ENCODE peak calls at places on chromosomes 3 and 15, in four cellular contexts. Y is GM12878, I is HCT116, G is H1. O is an unnamed sample.

GRCh38 chr3:176916777-176917176 is 280.5 kb downstream of the TBL1XR1 start:
- DNase-seq in Y (no peak), G (peak), I (peak), O (no peak)

GRCh38 chr3:126342991-126343661 is 14.1 kb downstream of the KLF15 start:
- DNase-seq in G (peak), Y (no peak), I (no peak), O (peak)

GRCh38 chr15:60917469-60918130 is 311.5 kb downstream of the RORA start:
- DNase-seq in Y (no peak), G (no peak), I (no peak), O (no peak)

GRCh38 chr3:27907929-27908328 is 185.8 kb upstream of the EOMES start:
- DNase-seq in I (no peak), Y (no peak), G (no peak), O (no peak)

GRCh38 chr3:119664850-119665379 is 4.5 kb upstream of the POPDC2 start:
- DNase-seq in Y (no peak), G (no peak), I (no peak), O (peak)

GRCh38 chr3:58924581-58924980 is 125.2 kb downstream of the CFAP20DC start:
- DNase-seq in Y (no peak), G (no peak), I (no peak), O (no peak)

GRCh38 chr15:91694829-91695205 is 158.7 kb upstream of the SLCO3A1 start:
- DNase-seq in Y (no peak), G (no peak), I (no peak), O (peak)

GRCh38 chr15:88403461-88403860 is 63.7 kb downstream of the MRPL46 start:
- DNase-seq in I (no peak), G (no peak), Y (no peak), O (no peak)

GRCh38 chr3:58167431-58168351 is 43.1 kb downstream of the DNASE1L3 start:
- DNase-seq in G (peak), Y (no peak), I (no peak), O (no peak)

GRCh38 chr3:184262166-184262926 is 993 bp upstream of the CAMK2N2 start:
- DNase-seq in Y (no peak), G (peak), I (no peak), O (no peak)

DNA sequence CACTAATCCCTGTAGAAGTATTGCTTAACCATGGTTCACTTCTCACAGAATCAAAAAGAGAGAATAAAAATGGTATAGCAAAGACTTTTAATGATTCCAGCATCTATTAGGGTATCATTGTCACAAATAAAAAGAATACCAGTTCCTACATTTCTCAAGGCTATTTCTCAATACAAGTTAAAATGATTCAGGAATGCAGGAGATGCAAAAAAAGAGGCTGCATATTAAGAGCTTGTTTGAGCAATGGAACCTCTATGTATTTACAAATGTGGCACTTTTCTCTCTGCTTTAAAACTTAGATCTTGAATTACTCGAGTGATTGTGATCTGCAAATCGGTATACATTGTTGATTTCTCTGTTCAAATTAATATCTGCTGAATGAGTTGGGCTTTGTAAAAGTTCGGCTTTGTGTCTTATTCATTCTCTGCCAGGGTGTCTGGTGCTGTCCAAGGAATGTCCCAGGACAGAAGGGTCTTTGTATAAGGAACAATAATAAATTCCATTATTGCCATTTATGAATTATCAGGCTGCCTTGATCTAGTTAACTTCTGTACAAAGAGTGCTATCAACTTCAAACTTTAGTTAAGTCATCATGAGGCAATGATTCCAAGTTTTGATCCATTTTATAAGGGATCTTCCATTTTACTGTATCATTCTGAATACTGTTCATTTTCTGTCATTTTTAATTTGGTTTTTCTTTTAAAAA is 364.2 kb downstream of the RBMS3 start:
- DNase-seq in Y (no peak), G (no peak), I (no peak), O (no peak)
- TF ChIP-seq SRF in Y (no peak), G (no peak), I (no peak), O (no peak)

GRCh38 chr15:43219929-43220886 is 610 bp downstream of the EPB42 start:
- DNase-seq in G (no peak), Y (no peak), I (no peak), O (no peak)

GRCh38 chr15:43226436-43227305 is 5.9 kb upstream of the EPB42 start:
- DNase-seq in G (no peak), I (no peak), Y (no peak), O (no peak)

GRCh38 chr15:43229977-43230376 is 9.2 kb upstream of the EPB42 start:
- DNase-seq in I (no peak), Y (no peak), G (no peak), O (no peak)

GRCh38 chr15:43220991-43221403 is at the start of gene EPB42:
- DNase-seq in Y (no peak), I (no peak), G (no peak), O (no peak)

GRCh38 chr15:43225201-43225949 is 4.6 kb upstream of the EPB42 start:
- DNase-seq in I (peak), Y (peak), G (no peak), O (peak)
- TF ChIP-seq SRF in I (no peak), Y (no peak), G (no peak), O (no peak)

GRCh38 chr3:107664614-107665013 is 141.9 kb downstream of the BBX start:
- DNase-seq in I (no peak), Y (no peak), G (no peak), O (no peak)
- TF ChIP-seq SRF in I (no peak), Y (no peak), G (no peak), O (no peak)

GRCh38 chr3:160893207-160893606 is 137.2 kb downstream of the PPM1L start:
- DNase-seq in Y (no peak), I (no peak), G (no peak), O (no peak)
- TF ChIP-seq SRF in Y (no peak), I (no peak), G (no peak), O (no peak)

GRCh38 chr3:48410205-48411040 is 19.5 kb downstream of the PLXNB1 start:
- DNase-seq in I (no peak), Y (no peak), G (no peak), O (no peak)
- TF ChIP-seq SRF in I (no peak), Y (no peak), G (no peak), O (no peak)

DNA sequence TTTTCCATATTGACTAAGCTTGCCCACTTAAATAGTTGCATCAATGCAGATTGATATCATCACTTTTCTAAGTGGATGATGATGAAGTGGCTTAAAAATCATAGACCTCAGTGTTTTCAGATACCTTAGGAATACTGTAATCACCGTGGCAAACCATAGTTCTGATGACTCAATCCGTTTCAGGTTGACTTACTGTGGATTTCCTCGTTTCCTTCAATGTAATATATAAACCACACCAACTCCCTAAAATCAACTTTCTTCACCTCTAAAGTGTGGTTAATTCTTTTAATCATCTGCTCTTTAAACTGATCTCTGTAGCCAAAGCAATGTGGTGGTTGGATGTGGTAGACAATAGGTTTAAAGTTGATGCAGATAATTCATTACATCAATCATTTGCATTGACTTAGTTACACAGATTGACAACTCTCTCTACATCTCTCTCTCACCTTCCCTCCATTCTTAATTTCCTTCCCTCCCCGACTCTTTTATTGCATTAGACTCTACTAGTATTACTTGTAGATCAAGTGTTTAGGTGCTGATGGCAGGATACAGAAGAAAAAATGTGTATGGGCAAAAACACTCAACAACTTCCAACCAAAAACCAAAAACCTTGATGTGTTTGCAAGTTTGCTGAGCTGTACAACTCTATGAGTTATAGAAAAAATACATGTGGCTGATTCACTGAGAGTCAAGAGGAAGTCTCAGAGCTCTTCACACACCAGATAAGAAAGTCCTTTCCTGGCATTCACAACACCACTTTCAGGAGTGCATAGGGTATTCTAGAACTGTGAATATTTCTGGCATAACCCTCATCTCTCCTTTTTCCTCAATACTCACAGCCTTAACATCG is 243.5 kb downstream of the NFKBIZ start:
- DNase-seq in G (no peak), I (no peak), Y (no peak), O (no peak)
- TF ChIP-seq SRF in G (no peak), I (no peak), Y (no peak), O (no peak)

GRCh38 chr15:48516125-48516524 is 129.4 kb downstream of the FBN1 start:
- DNase-seq in Y (no peak), G (no peak), I (no peak), O (no peak)

GRCh38 chr15:48515497-48515896 is 130.0 kb downstream of the FBN1 start:
- DNase-seq in G (no peak), Y (no peak), I (no peak), O (no peak)

GRCh38 chr15:48510976-48511375 is 134.5 kb downstream of the FBN1 start:
- DNase-seq in I (no peak), G (no peak), Y (no peak), O (no peak)

DNA sequence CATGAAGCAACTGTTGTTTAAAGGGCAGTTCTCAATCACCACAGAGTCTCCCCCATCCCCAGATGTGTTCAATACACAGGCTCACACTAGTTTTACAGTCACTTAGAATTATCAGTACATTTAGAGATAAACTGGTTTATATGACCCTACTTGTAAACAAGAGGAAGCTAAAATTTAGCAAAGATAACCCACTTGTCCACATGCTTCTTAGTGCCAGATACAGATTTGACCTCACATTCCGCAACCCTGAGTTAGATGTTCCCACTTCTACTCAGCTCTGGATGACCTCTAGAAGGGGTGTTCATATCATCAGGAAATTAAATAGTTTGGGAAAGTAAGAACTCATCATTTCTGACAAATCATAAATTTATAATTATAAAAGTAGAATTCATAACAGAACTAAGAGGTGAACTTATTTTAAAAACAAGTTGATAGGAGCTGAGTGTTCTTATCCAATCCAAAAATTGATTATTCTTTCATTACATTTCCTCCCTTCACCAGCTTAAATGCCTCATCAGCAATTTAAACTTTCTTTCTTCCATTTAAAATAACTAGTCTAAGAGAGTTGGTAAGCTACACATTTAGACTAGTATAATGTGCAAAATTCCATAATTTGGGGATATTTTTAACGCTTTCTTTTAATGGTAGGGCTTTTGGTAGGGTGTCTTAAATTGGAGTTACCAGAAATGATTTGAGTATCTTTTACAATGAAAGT is 131.2 kb downstream of the FBN1 start:
- DNase-seq in I (no peak), G (no peak), Y (no peak), O (no peak)
- TF ChIP-seq SRF in I (no peak), G (no peak), Y (no peak), O (no peak)

O was measured in HepG2.